ENCODE peak calls at places on chromosomes 5 and 9, in eight cellular contexts. Q, N, H, O, I, V, R and F are unnamed samples.

GRCh38 chr9:78038620-78039300 is 7.1 kb upstream of the GNAQ start:
- DNase-seq in Q (no peak), N (no peak), H (no peak), O (no peak), I (no peak), V (no peak), R (no peak), F (no peak)

GRCh38 chr9:7366121-7366520 is 433.5 kb downstream of the DMAC1 start:
- DNase-seq in Q (no peak), N (no peak), H (no peak), O (no peak), I (no peak), V (no peak), R (no peak), F (no peak)

GRCh38 chr5:8456846-8457186 is 587.9 kb downstream of the MTRR start:
- DNase-seq in Q (no peak), N (no peak), H (peak; percentile 38), O (no peak), I (no peak), V (no peak), R (no peak), F (no peak)

GRCh38 chr9:138003485-138004190 is 126.1 kb downstream of the CACNA1B start:
- DNase-seq in Q (no peak), N (no peak), H (no peak), O (no peak), I (no peak), V (no peak), R (no peak), F (no peak)

GRCh38 chr5:665541-665955 is 27.6 kb downstream of the TPPP start:
- DNase-seq in Q (peak; percentile 68), N (peak; percentile 64), H (no peak), O (no peak), I (no peak), V (no peak), R (no peak), F (no peak)

GRCh38 chr9:77826621-77827020 is 178.5 kb upstream of the GNA14 start:
- DNase-seq in Q (no peak), N (no peak), H (no peak), O (no peak), I (no peak), V (no peak), R (no peak), F (no peak)

GRCh38 chr5:169048568-169049125 is 252.3 kb downstream of the SLIT3 start:
- DNase-seq in Q (no peak), N (no peak), H (no peak), O (no peak), I (no peak), V (no peak), R (no peak), F (no peak)

GRCh38 chr5:108141676-108142075 is 240.2 kb downstream of the FBXL17 start:
- DNase-seq in Q (no peak), N (no peak), H (no peak), O (no peak), I (no peak), V (no peak), R (no peak), F (no peak)

GRCh38 chr9:37290881-37291485 is 131.5 kb upstream of the GRHPR start:
- DNase-seq in Q (no peak), N (no peak), H (no peak), O (no peak), I (no peak), V (no peak), R (no peak), F (no peak)

GRCh38 chr9:133379153-133380086 is 3.3 kb downstream of the STKLD1 start:
- DNase-seq in Q (no peak), N (no peak), H (no peak), O (no peak), I (no peak), V (no peak), R (no peak), F (no peak)

GRCh38 chr5:113294341-113295110 is 140.3 kb downstream of the TSSK1B start:
- DNase-seq in Q (peak; percentile 87), N (peak; percentile 95), H (no peak), O (peak; percentile 13), I (peak; percentile 60), V (no peak), R (peak; percentile 72), F (peak; percentile 77)

GRCh38 chr9:100030548-100030947 is 68.3 kb downstream of the ERP44 start:
- DNase-seq in Q (no peak), N (peak; percentile 41), H (no peak), O (no peak), I (no peak), V (no peak), R (no peak), F (no peak)

GRCh38 chr9:120921751-120922181 is 4.8 kb downstream of the TRAF1 start:
- DNase-seq in Q (no peak), N (peak; percentile 79), H (no peak), O (no peak), I (no peak), V (no peak), R (no peak), F (no peak)

GRCh38 chr9:114449236-114449635 is 56.0 kb downstream of the WHRN start:
- DNase-seq in Q (no peak), N (no peak), H (no peak), O (no peak), I (no peak), V (no peak), R (no peak), F (no peak)

GRCh38 chr5:124720589-124720988 is 25.9 kb downstream of the ZNF608 start:
- DNase-seq in Q (no peak), N (no peak), H (no peak), O (no peak), I (no peak), V (no peak), R (no peak), F (no peak)

GRCh38 chr9:110099236-110099741 is 108.7 kb downstream of the C9orf152 start:
- DNase-seq in Q (no peak), N (peak; percentile 90), H (no peak), O (no peak), I (no peak), V (no peak), R (no peak), F (no peak)

GRCh38 chr9:121282309-121283071 is 14.5 kb downstream of the GSN start:
- DNase-seq in Q (no peak), N (no peak), H (peak; percentile 50), O (no peak), I (no peak), V (no peak), R (no peak), F (no peak)

GRCh38 chr5:95283022-95283615 is 1.8 kb downstream of the MCTP1 start:
- DNase-seq in Q (no peak), N (no peak), H (no peak), O (no peak), I (no peak), V (no peak), R (no peak), F (no peak)

GRCh38 chr9:7403839-7404238 is 395.7 kb downstream of the DMAC1 start:
- DNase-seq in Q (no peak), N (no peak), H (no peak), O (no peak), I (no peak), V (no peak), R (no peak), F (no peak)

GRCh38 chr5:115939059-115939458 is 23.2 kb upstream of the LVRN start:
- DNase-seq in Q (no peak), N (no peak), H (no peak), O (no peak), I (no peak), V (no peak), R (no peak), F (no peak)

GRCh38 chr5:38541174-38541724 is 15.2 kb downstream of the LIFR start:
- DNase-seq in Q (no peak), N (no peak), H (no peak), O (no peak), I (no peak), V (no peak), R (no peak), F (no peak)

GRCh38 chr5:41266377-41266776 is 53.0 kb upstream of the C6 start:
- DNase-seq in Q (no peak), N (no peak), H (no peak), O (no peak), I (no peak), V (no peak), R (no peak), F (no peak)

GRCh38 chr5:95838552-95838951 is 16.0 kb upstream of the GLRX start:
- DNase-seq in Q (no peak), N (no peak), H (no peak), O (no peak), I (no peak), V (no peak), R (no peak), F (no peak)

GRCh38 chr5:61245486-61245885 is 83.2 kb upstream of the SMIM15 start:
- DNase-seq in Q (no peak), N (no peak), H (no peak), O (no peak), I (no peak), V (peak; percentile 21), R (no peak), F (peak; percentile 51)

GRCh38 chr5:93721511-93721910 is 19.9 kb downstream of the POU5F2 start:
- DNase-seq in Q (no peak), N (no peak), H (no peak), O (no peak), I (no peak), V (peak; percentile 43), R (no peak), F (no peak)

GRCh38 chr9:78366827-78367226 is 69.9 kb downstream of the PSAT1 start:
- DNase-seq in Q (no peak), N (no peak), H (no peak), O (no peak), I (no peak), V (no peak), R (no peak), F (no peak)

GRCh38 chr5:73312146-73312871 is 136.3 kb downstream of the FOXD1 start:
- DNase-seq in Q (peak; percentile 37), N (peak; percentile 18), H (no peak), O (no peak), I (no peak), V (peak; percentile 6), R (no peak), F (no peak)

GRCh38 chr5:136028090-136028489 is 698 bp upstream of the TGFBI start:
- DNase-seq in Q (no peak), N (no peak), H (no peak), O (no peak), I (no peak), V (no peak), R (no peak), F (no peak)

GRCh38 chr5:98104454-98105188 is 668.8 kb upstream of the RGMB start:
- DNase-seq in Q (no peak), N (no peak), H (no peak), O (no peak), I (no peak), V (no peak), R (no peak), F (no peak)

GRCh38 chr5:1110260-1110929 is 1.5 kb downstream of the SLC12A7 start:
- DNase-seq in Q (no peak), N (no peak), H (no peak), O (no peak), I (no peak), V (peak; percentile 77), R (no peak), F (peak; percentile 44)

GRCh38 chr5:160434022-160434531 is 12.4 kb downstream of the PTTG1 start:
- DNase-seq in Q (peak; percentile 37), N (peak; percentile 28), H (no peak), O (no peak), I (no peak), V (no peak), R (peak; percentile 72), F (peak; percentile 30)

GRCh38 chr9:120693609-120694008 is 20.7 kb downstream of the MEGF9 start:
- DNase-seq in Q (no peak), N (no peak), H (no peak), O (no peak), I (no peak), V (no peak), R (no peak), F (no peak)

GRCh38 chr5:53429706-53430105 is 50.7 kb upstream of the FST start:
- DNase-seq in Q (no peak), N (no peak), H (no peak), O (no peak), I (no peak), V (no peak), R (no peak), F (no peak)

GRCh38 chr9:95150903-95151302 is 166.6 kb downstream of the FANCC start:
- DNase-seq in Q (no peak), N (no peak), H (no peak), O (no peak), I (no peak), V (no peak), R (no peak), F (no peak)